ENCODE peak calls at places on chromosomes 12 and 14, in six cellular contexts. One of them, this sample, is unnamed.

GRCh38 chr12:31989987-31990386 is 30.8 kb downstream of the RESF1 start:
- DNase-seq in left lung: no peak
- DNase-seq in lower lobe of right lung: no peak
- DNase-seq in upper lobe of right lung: no peak
- DNase-seq in testis: no peak
- DNase-seq in HCT116: no peak
- DNase-seq in this sample: no peak

GRCh38 chr12:97404549-97404948 is 58.1 kb upstream of the RMST start:
- DNase-seq in left lung: no peak
- DNase-seq in lower lobe of right lung: no peak
- DNase-seq in upper lobe of right lung: no peak
- DNase-seq in testis: peak; percentile 56
- DNase-seq in HCT116: peak; percentile 10
- DNase-seq in this sample: no peak

GRCh38 chr12:130480887-130481286 is 143.2 kb downstream of the PIWIL1 start:
- DNase-seq in left lung: no peak
- DNase-seq in lower lobe of right lung: no peak
- DNase-seq in upper lobe of right lung: no peak
- DNase-seq in testis: no peak
- DNase-seq in HCT116: no peak
- DNase-seq in this sample: no peak

GRCh38 chr14:85580536-85581165 is 50.7 kb downstream of the FLRT2 start:
- DNase-seq in left lung: no peak
- DNase-seq in lower lobe of right lung: no peak
- DNase-seq in upper lobe of right lung: no peak
- DNase-seq in testis: no peak
- DNase-seq in HCT116: no peak
- DNase-seq in this sample: no peak

GRCh38 chr14:57378661-57379060 is 11.7 kb upstream of the NAA30 start:
- DNase-seq in left lung: no peak
- DNase-seq in lower lobe of right lung: no peak
- DNase-seq in upper lobe of right lung: no peak
- DNase-seq in testis: no peak
- DNase-seq in HCT116: no peak
- DNase-seq in this sample: no peak

GRCh38 chr12:82740-83139 is 16.2 kb downstream of the IQSEC3 start:
- DNase-seq in left lung: no peak
- DNase-seq in lower lobe of right lung: no peak
- DNase-seq in upper lobe of right lung: no peak
- DNase-seq in testis: no peak
- DNase-seq in HCT116: no peak
- DNase-seq in this sample: no peak

GRCh38 chr14:32200368-32201195 is 1.3 kb upstream of the RNU6-7 start:
- DNase-seq in left lung: no peak
- DNase-seq in lower lobe of right lung: no peak
- DNase-seq in upper lobe of right lung: no peak
- DNase-seq in testis: no peak
- DNase-seq in HCT116: no peak
- DNase-seq in this sample: no peak

GRCh38 chr14:99286761-99287160 is 14.8 kb upstream of the BCL11B start:
- DNase-seq in left lung: no peak
- DNase-seq in lower lobe of right lung: no peak
- DNase-seq in upper lobe of right lung: no peak
- DNase-seq in testis: no peak
- DNase-seq in HCT116: no peak
- DNase-seq in this sample: no peak

GRCh38 chr12:59678759-59679411 is 83.1 kb downstream of the SLC16A7 start:
- DNase-seq in left lung: no peak
- DNase-seq in lower lobe of right lung: no peak
- DNase-seq in upper lobe of right lung: peak; percentile 45
- DNase-seq in testis: no peak
- DNase-seq in HCT116: no peak
- DNase-seq in this sample: peak; percentile 57

DNA sequence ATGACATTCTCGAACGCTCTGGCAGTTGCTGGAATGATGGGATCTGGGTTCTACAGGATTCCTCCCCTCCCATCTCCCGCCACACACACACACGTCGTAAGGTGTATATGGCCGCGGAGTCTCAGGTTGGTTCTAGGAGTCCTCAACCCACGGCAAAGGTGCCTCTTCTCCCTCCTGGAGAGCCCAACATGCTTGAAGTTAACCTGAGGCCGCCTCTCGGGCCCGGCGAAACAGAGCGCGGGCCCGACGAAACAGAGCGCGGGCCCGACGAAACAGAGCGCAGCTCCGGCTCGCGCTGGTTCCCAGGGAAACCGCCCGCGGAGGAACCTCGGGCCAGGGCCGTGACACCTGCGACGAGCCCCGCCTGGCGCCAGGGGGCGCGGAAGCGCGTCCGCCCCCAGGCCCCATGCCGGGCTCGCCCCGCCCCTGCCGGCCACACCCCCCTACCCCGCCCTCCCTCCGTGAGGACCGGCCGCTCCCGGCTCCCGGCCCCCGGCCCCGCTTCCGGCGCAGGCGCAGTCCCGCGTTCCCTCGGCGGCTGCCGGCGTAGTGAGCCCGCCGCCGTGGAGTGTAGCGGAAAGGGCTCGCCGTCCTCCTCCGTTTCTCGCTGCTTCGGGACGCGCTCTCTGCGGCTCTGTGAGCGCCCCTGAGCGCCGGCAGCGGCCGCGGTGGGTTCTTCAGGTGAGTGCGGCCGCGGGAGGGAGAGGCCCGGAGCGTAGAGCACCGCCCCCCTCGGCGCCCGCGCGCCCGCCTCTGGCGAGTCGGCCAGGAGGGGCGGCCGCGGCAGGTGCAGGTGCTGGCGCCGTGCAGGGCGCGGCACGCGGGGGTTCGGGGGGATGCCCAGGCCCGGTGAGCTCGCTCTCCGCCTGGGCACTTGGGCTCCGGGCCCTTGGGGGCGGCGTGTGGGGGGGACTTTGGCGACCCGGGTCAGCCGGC is at the start of gene RAB3IP:
- DNase-seq in left lung: peak; percentile 92
- DNase-seq in lower lobe of right lung: peak; percentile 93
- DNase-seq in upper lobe of right lung: peak; percentile 97
- DNase-seq in testis: peak; percentile 91
- DNase-seq in HCT116: peak; percentile 73
- DNase-seq in this sample: peak; percentile 95
- H3K27ac ChIP-seq in left lung: peak within 1 kb of the TSS; percentile 87
- H3K27ac ChIP-seq in lower lobe of right lung: peak within 1 kb of the TSS; percentile 86
- H3K27ac ChIP-seq in upper lobe of right lung: peak within 1 kb of the TSS; percentile 85
- H3K27ac ChIP-seq in testis: peak within 1 kb of the TSS; percentile 59
- H3K27ac ChIP-seq in HCT116: peak within 1 kb of the TSS; percentile 82
- H3K27ac ChIP-seq in this sample: peak within 1 kb of the TSS; percentile 72

GRCh38 chr12:11959117-11959823 is 111.5 kb upstream of the BCL2L14 start:
- DNase-seq in left lung: no peak
- DNase-seq in lower lobe of right lung: no peak
- DNase-seq in upper lobe of right lung: no peak
- DNase-seq in testis: no peak
- DNase-seq in HCT116: no peak
- DNase-seq in this sample: no peak
- H3K27ac ChIP-seq in left lung: no peak overlapping the region
- H3K27ac ChIP-seq in lower lobe of right lung: no peak overlapping the region
- H3K27ac ChIP-seq in upper lobe of right lung: no peak overlapping the region
- H3K27ac ChIP-seq in testis: no peak overlapping the region
- H3K27ac ChIP-seq in HCT116: no peak overlapping the region
- H3K27ac ChIP-seq in this sample: no peak overlapping the region

DNA sequence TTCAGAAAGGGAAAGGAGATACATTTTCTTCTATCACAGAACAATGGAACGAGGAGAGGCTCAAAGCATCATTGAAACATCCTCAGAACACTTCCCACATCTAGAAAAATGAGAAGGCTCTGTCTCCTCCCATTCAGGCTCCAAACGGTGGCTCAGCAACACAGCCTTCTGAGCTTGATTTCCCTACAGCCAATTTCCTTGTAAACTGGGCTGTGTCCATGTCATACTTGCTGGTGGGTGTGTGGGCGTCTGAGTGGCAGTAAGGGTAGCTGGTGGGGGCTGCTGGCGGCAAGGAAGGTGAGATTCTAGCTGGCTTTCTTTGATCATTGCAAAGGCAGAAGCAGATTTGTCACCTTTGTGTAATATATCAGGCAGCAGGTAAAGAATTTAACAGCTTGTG is 163.7 kb downstream of the CALM1 start:
- DNase-seq in left lung: no peak
- DNase-seq in lower lobe of right lung: no peak
- DNase-seq in upper lobe of right lung: no peak
- DNase-seq in testis: no peak
- DNase-seq in HCT116: no peak
- DNase-seq in this sample: no peak
- H3K27ac ChIP-seq in left lung: no peak overlapping the region
- H3K27ac ChIP-seq in lower lobe of right lung: no peak overlapping the region
- H3K27ac ChIP-seq in upper lobe of right lung: no peak overlapping the region
- H3K27ac ChIP-seq in testis: no peak overlapping the region
- H3K27ac ChIP-seq in HCT116: no peak overlapping the region
- H3K27ac ChIP-seq in this sample: no peak overlapping the region

GRCh38 chr14:95495093-95495492 is 21.4 kb downstream of the SYNE3 start:
- DNase-seq in left lung: no peak
- DNase-seq in lower lobe of right lung: no peak
- DNase-seq in upper lobe of right lung: no peak
- DNase-seq in testis: no peak
- DNase-seq in HCT116: no peak
- DNase-seq in this sample: no peak

GRCh38 chr14:95495538-95496025 is 20.9 kb downstream of the SYNE3 start:
- DNase-seq in left lung: no peak
- DNase-seq in lower lobe of right lung: no peak
- DNase-seq in upper lobe of right lung: no peak
- DNase-seq in testis: no peak
- DNase-seq in HCT116: no peak
- DNase-seq in this sample: no peak

GRCh38 chr14:95496690-95497241 is 19.7 kb downstream of the SYNE3 start:
- DNase-seq in left lung: no peak
- DNase-seq in lower lobe of right lung: no peak
- DNase-seq in upper lobe of right lung: no peak
- DNase-seq in testis: no peak
- DNase-seq in HCT116: no peak
- DNase-seq in this sample: peak; percentile 41

GRCh38 chr14:95497561-95498011 is 18.9 kb downstream of the SYNE3 start:
- DNase-seq in left lung: no peak
- DNase-seq in lower lobe of right lung: no peak
- DNase-seq in upper lobe of right lung: no peak
- DNase-seq in testis: no peak
- DNase-seq in HCT116: no peak
- DNase-seq in this sample: no peak

DNA sequence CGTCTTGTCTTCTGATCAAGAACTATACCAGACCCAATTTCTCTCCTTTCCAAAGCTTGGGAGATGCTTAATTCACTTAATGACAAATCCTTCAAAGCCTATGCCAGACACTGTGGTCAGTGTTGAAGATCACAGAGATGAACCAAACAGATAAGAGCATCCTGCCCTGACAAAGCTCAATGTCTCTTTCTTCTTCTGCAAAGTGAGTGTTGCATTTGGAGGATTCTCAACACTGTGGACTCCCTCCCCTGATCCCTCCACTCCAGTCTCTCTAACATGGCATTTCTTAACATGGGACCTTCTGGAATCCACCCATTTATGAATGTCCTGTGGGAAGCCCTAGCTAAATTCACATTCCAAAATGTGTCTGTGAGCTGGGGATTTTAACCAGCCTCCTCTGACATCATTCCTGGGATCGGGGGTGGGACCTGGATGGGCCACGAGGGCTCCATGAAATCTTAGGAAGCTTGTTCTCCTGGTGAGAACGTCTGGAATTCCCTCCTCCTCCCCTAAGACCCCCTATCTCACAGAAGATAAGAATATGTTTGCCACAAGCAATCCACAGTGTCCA is 20.3 kb downstream of the SYNE3 start:
- DNase-seq in left lung: no peak
- DNase-seq in lower lobe of right lung: no peak
- DNase-seq in upper lobe of right lung: no peak
- DNase-seq in testis: no peak
- DNase-seq in HCT116: no peak
- DNase-seq in this sample: no peak
- H3K27ac ChIP-seq in left lung: peak overlapping the region; percentile 36
- H3K27ac ChIP-seq in lower lobe of right lung: peak overlapping the region; percentile 63
- H3K27ac ChIP-seq in upper lobe of right lung: peak overlapping the region; percentile 26
- H3K27ac ChIP-seq in testis: peak overlapping the region; percentile 53
- H3K27ac ChIP-seq in HCT116: no peak overlapping the region
- H3K27ac ChIP-seq in this sample: peak overlapping the region; percentile 16

GRCh38 chr14:69632154-69632553 is 20.8 kb downstream of the SUSD6 start:
- DNase-seq in left lung: no peak
- DNase-seq in lower lobe of right lung: no peak
- DNase-seq in upper lobe of right lung: no peak
- DNase-seq in testis: no peak
- DNase-seq in HCT116: no peak
- DNase-seq in this sample: no peak
- H3K27ac ChIP-seq in left lung: peak overlapping the region; percentile 15
- H3K27ac ChIP-seq in lower lobe of right lung: no peak overlapping the region
- H3K27ac ChIP-seq in upper lobe of right lung: no peak overlapping the region
- H3K27ac ChIP-seq in testis: no peak overlapping the region
- H3K27ac ChIP-seq in HCT116: no peak overlapping the region
- H3K27ac ChIP-seq in this sample: peak overlapping the region; percentile 9

GRCh38 chr12:122004633-122005071 is 17.0 kb upstream of the BCL7A start:
- DNase-seq in left lung: no peak
- DNase-seq in lower lobe of right lung: peak; percentile 43
- DNase-seq in upper lobe of right lung: no peak
- DNase-seq in testis: no peak
- DNase-seq in HCT116: no peak
- DNase-seq in this sample: no peak
- H3K27ac ChIP-seq in left lung: peak overlapping the region; percentile 13
- H3K27ac ChIP-seq in lower lobe of right lung: peak overlapping the region; percentile 67
- H3K27ac ChIP-seq in upper lobe of right lung: peak overlapping the region; percentile 66
- H3K27ac ChIP-seq in testis: no peak overlapping the region
- H3K27ac ChIP-seq in HCT116: no peak overlapping the region
- H3K27ac ChIP-seq in this sample: no peak overlapping the region

GRCh38 chr12:113932411-113933196 is 33.5 kb downstream of the RBM19 start:
- DNase-seq in left lung: no peak
- DNase-seq in lower lobe of right lung: no peak
- DNase-seq in upper lobe of right lung: no peak
- DNase-seq in testis: no peak
- DNase-seq in HCT116: no peak
- DNase-seq in this sample: no peak

GRCh38 chr12:113931517-113931916 is 34.6 kb downstream of the RBM19 start:
- DNase-seq in left lung: no peak
- DNase-seq in lower lobe of right lung: no peak
- DNase-seq in upper lobe of right lung: no peak
- DNase-seq in testis: no peak
- DNase-seq in HCT116: no peak
- DNase-seq in this sample: no peak

GRCh38 chr12:113930249-113930648 is 35.9 kb downstream of the RBM19 start:
- DNase-seq in left lung: no peak
- DNase-seq in lower lobe of right lung: no peak
- DNase-seq in upper lobe of right lung: no peak
- DNase-seq in testis: no peak
- DNase-seq in HCT116: no peak
- DNase-seq in this sample: peak; percentile 10

GRCh38 chr12:113926792-113927191 is 39.3 kb downstream of the RBM19 start:
- DNase-seq in left lung: no peak
- DNase-seq in lower lobe of right lung: no peak
- DNase-seq in upper lobe of right lung: no peak
- DNase-seq in testis: no peak
- DNase-seq in HCT116: no peak
- DNase-seq in this sample: no peak

GRCh38 chr12:113929312-113929989 is 36.7 kb downstream of the RBM19 start:
- DNase-seq in left lung: no peak
- DNase-seq in lower lobe of right lung: no peak
- DNase-seq in upper lobe of right lung: no peak
- DNase-seq in testis: no peak
- DNase-seq in HCT116: no peak
- DNase-seq in this sample: no peak
- H3K27ac ChIP-seq in left lung: no peak overlapping the region
- H3K27ac ChIP-seq in lower lobe of right lung: no peak overlapping the region
- H3K27ac ChIP-seq in upper lobe of right lung: no peak overlapping the region
- H3K27ac ChIP-seq in testis: no peak overlapping the region
- H3K27ac ChIP-seq in HCT116: no peak overlapping the region
- H3K27ac ChIP-seq in this sample: no peak overlapping the region